ENCODE peak calls at places on chromosomes 11 and 22, in ten cellular contexts. One of them, this sample, is unnamed. For H3K4me1, the result is how much of the 10 kb centered on the place peaks cover.

GRCh38 chr22:36196254-36197064 is 5.2 kb downstream of the APOL4 start:
- DNase-seq in neuronal stem cell: no peak
- DNase-seq in A549: no peak
- DNase-seq in tibial artery: no peak
- DNase-seq in OCI-LY7: no peak
- DNase-seq in GM23248: no peak
- DNase-seq in tibial nerve: no peak
- DNase-seq in heart right ventricle: no peak
- DNase-seq in colonic mucosa: no peak
- DNase-seq in IMR-90: peak
- DNase-seq in this sample: no peak

GRCh38 chr11:27031754-27032153 is 8.9 kb upstream of the BBOX1 start:
- DNase-seq in neuronal stem cell: no peak
- DNase-seq in A549: no peak
- DNase-seq in tibial artery: no peak
- DNase-seq in OCI-LY7: no peak
- DNase-seq in GM23248: no peak
- DNase-seq in tibial nerve: no peak
- DNase-seq in heart right ventricle: no peak
- DNase-seq in colonic mucosa: no peak
- DNase-seq in IMR-90: no peak
- DNase-seq in this sample: no peak

GRCh38 chr11:12284321-12285050 is 92.9 kb upstream of the PARVA start:
- DNase-seq in neuronal stem cell: no peak
- DNase-seq in A549: no peak
- DNase-seq in tibial artery: no peak
- DNase-seq in OCI-LY7: no peak
- DNase-seq in GM23248: peak
- DNase-seq in tibial nerve: no peak
- DNase-seq in heart right ventricle: no peak
- DNase-seq in colonic mucosa: peak
- DNase-seq in IMR-90: peak
- DNase-seq in this sample: no peak

GRCh38 chr11:87322570-87322969 is 284.8 kb downstream of the TMEM135 start:
- DNase-seq in neuronal stem cell: no peak
- DNase-seq in A549: no peak
- DNase-seq in tibial artery: no peak
- DNase-seq in OCI-LY7: no peak
- DNase-seq in GM23248: no peak
- DNase-seq in tibial nerve: no peak
- DNase-seq in heart right ventricle: no peak
- DNase-seq in colonic mucosa: no peak
- DNase-seq in IMR-90: no peak
- DNase-seq in this sample: no peak

GRCh38 chr22:48944756-48945620 is 882.7 kb downstream of the BRD1 start:
- DNase-seq in neuronal stem cell: no peak
- DNase-seq in A549: no peak
- DNase-seq in tibial artery: peak
- DNase-seq in OCI-LY7: no peak
- DNase-seq in GM23248: no peak
- DNase-seq in tibial nerve: no peak
- DNase-seq in heart right ventricle: no peak
- DNase-seq in colonic mucosa: peak
- DNase-seq in IMR-90: no peak
- DNase-seq in this sample: peak

GRCh38 chr22:40312050-40312449 is 34.2 kb upstream of the ADSL start:
- DNase-seq in neuronal stem cell: no peak
- DNase-seq in A549: no peak
- DNase-seq in tibial artery: no peak
- DNase-seq in OCI-LY7: no peak
- DNase-seq in GM23248: no peak
- DNase-seq in tibial nerve: no peak
- DNase-seq in heart right ventricle: no peak
- DNase-seq in colonic mucosa: no peak
- DNase-seq in IMR-90: no peak
- DNase-seq in this sample: no peak

GRCh38 chr22:46376908-46377565 is 41.5 kb downstream of the TRMU start:
- DNase-seq in neuronal stem cell: no peak
- DNase-seq in A549: no peak
- DNase-seq in tibial artery: no peak
- DNase-seq in OCI-LY7: no peak
- DNase-seq in GM23248: no peak
- DNase-seq in tibial nerve: no peak
- DNase-seq in heart right ventricle: peak
- DNase-seq in colonic mucosa: no peak
- DNase-seq in IMR-90: no peak
- DNase-seq in this sample: no peak

GRCh38 chr11:122646549-122647340 is 8.8 kb upstream of the UBASH3B start:
- DNase-seq in neuronal stem cell: no peak
- DNase-seq in A549: no peak
- DNase-seq in tibial artery: no peak
- DNase-seq in OCI-LY7: no peak
- DNase-seq in GM23248: peak
- DNase-seq in tibial nerve: no peak
- DNase-seq in heart right ventricle: no peak
- DNase-seq in colonic mucosa: no peak
- DNase-seq in IMR-90: peak
- DNase-seq in this sample: no peak

GRCh38 chr11:123719452-123719851 is 22.0 kb downstream of the ZNF202 start:
- DNase-seq in neuronal stem cell: no peak
- DNase-seq in A549: no peak
- DNase-seq in tibial artery: no peak
- DNase-seq in OCI-LY7: no peak
- DNase-seq in GM23248: peak
- DNase-seq in tibial nerve: no peak
- DNase-seq in heart right ventricle: no peak
- DNase-seq in colonic mucosa: no peak
- DNase-seq in IMR-90: peak
- DNase-seq in this sample: no peak

GRCh38 chr11:9280655-9281301 is 15.6 kb upstream of the DENND5A start:
- DNase-seq in neuronal stem cell: no peak
- DNase-seq in A549: no peak
- DNase-seq in tibial artery: no peak
- DNase-seq in OCI-LY7: peak
- DNase-seq in GM23248: no peak
- DNase-seq in tibial nerve: no peak
- DNase-seq in heart right ventricle: no peak
- DNase-seq in colonic mucosa: peak
- DNase-seq in IMR-90: peak
- DNase-seq in this sample: no peak

GRCh38 chr22:20437253-20438065 is at the start of gene SCARF2:
- DNase-seq in neuronal stem cell: peak
- DNase-seq in A549: no peak
- DNase-seq in tibial artery: no peak
- DNase-seq in OCI-LY7: no peak
- DNase-seq in GM23248: peak
- DNase-seq in tibial nerve: no peak
- DNase-seq in heart right ventricle: peak
- DNase-seq in colonic mucosa: no peak
- DNase-seq in IMR-90: peak
- DNase-seq in this sample: peak

GRCh38 chr22:20438678-20439492 is 1.3 kb upstream of the SCARF2 start:
- DNase-seq in neuronal stem cell: no peak
- DNase-seq in A549: no peak
- DNase-seq in tibial artery: no peak
- DNase-seq in OCI-LY7: no peak
- DNase-seq in GM23248: peak
- DNase-seq in tibial nerve: no peak
- DNase-seq in heart right ventricle: no peak
- DNase-seq in colonic mucosa: no peak
- DNase-seq in IMR-90: no peak
- DNase-seq in this sample: peak

GRCh38 chr22:20436309-20437252 is 1.0 kb downstream of the SCARF2 start:
- DNase-seq in neuronal stem cell: peak
- DNase-seq in A549: no peak
- DNase-seq in tibial artery: no peak
- DNase-seq in OCI-LY7: no peak
- DNase-seq in GM23248: peak
- DNase-seq in tibial nerve: no peak
- DNase-seq in heart right ventricle: peak
- DNase-seq in colonic mucosa: no peak
- DNase-seq in IMR-90: peak
- DNase-seq in this sample: peak

GRCh38 chr22:20439556-20439927 is 1.9 kb upstream of the SCARF2 start:
- DNase-seq in neuronal stem cell: no peak
- DNase-seq in A549: no peak
- DNase-seq in tibial artery: no peak
- DNase-seq in OCI-LY7: no peak
- DNase-seq in GM23248: no peak
- DNase-seq in tibial nerve: no peak
- DNase-seq in heart right ventricle: no peak
- DNase-seq in colonic mucosa: no peak
- DNase-seq in IMR-90: no peak
- DNase-seq in this sample: no peak

DNA sequence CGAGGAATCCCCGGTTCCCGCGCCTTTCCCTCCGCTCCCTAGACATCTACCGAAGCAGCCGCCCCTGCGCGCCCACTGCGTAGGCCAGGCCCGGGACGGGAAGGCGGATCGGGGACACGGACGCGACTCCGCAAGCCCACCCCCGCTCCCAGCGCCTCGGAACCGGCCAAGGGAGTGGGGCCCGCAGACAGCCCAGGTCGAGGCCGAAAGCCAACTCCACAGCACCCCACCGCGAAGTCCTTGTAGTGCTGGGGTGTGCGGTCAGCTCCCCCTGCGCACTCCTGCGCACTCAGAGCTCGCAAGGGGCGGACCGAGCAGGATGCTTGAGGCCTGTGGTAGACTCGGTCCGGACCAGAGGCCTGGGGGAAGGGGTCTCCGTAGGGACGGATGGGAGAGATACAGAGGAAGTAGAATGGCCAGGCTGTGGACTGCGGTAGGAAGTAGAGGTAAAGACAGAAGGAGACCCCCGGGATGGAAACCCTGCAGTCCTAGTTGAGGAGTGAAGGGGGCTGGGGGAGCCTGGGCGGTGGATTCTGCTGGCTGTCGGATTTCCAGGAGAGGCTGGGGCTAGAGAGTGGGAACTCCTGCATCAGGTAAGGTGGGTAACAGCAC is 547 bp upstream of the SCARF2 start:
- DNase-seq in neuronal stem cell: no peak
- DNase-seq in A549: no peak
- DNase-seq in tibial artery: no peak
- DNase-seq in OCI-LY7: no peak
- DNase-seq in GM23248: peak
- DNase-seq in tibial nerve: no peak
- DNase-seq in heart right ventricle: no peak
- DNase-seq in colonic mucosa: no peak
- DNase-seq in IMR-90: peak
- DNase-seq in this sample: peak
- H3K4me3 ChIP-seq in neuronal stem cell: peak
- H3K4me3 ChIP-seq in A549: no peak
- H3K4me3 ChIP-seq in tibial artery: peak
- H3K4me3 ChIP-seq in OCI-LY7: no peak
- H3K4me3 ChIP-seq in GM23248: peak
- H3K4me3 ChIP-seq in tibial nerve: peak
- H3K4me3 ChIP-seq in heart right ventricle: peak
- H3K4me3 ChIP-seq in colonic mucosa: peak
- H3K4me3 ChIP-seq in IMR-90: peak
- H3K4me3 ChIP-seq in this sample: peak

DNA sequence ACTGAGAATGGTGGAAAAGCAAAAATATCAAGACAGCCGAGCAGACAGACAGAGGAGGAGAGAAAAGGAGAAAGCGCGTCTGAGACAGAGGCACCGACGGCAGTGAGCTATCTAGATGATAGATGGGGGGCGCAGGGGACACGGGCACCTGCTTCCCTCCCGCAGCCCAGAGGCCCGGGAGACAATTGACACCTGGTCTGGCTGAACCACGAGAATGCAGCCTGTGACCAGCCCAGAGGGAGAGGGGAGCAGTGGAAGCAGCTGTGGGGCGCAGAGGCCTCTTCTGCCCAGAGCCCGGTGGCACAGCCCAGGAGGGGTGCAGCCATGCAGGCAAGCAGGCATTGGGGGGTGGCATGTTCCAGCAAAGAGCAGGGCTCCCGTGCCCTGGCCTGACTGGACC is 48.2 kb downstream of the ELFN2 start:
- DNase-seq in neuronal stem cell: no peak
- DNase-seq in A549: no peak
- DNase-seq in tibial artery: no peak
- DNase-seq in OCI-LY7: peak
- DNase-seq in GM23248: no peak
- DNase-seq in tibial nerve: no peak
- DNase-seq in heart right ventricle: no peak
- DNase-seq in colonic mucosa: no peak
- DNase-seq in IMR-90: no peak
- DNase-seq in this sample: no peak
- H3K4me1 ChIP-seq in neuronal stem cell: under half
- H3K4me1 ChIP-seq in A549: under half
- H3K4me1 ChIP-seq in tibial artery: under half
- H3K4me1 ChIP-seq in OCI-LY7: half or more
- H3K4me1 ChIP-seq in GM23248: under half
- H3K4me1 ChIP-seq in tibial nerve: under half
- H3K4me1 ChIP-seq in heart right ventricle: under half
- H3K4me1 ChIP-seq in colonic mucosa: under half
- H3K4me1 ChIP-seq in IMR-90: under half
- H3K4me1 ChIP-seq in this sample: under half

DNA sequence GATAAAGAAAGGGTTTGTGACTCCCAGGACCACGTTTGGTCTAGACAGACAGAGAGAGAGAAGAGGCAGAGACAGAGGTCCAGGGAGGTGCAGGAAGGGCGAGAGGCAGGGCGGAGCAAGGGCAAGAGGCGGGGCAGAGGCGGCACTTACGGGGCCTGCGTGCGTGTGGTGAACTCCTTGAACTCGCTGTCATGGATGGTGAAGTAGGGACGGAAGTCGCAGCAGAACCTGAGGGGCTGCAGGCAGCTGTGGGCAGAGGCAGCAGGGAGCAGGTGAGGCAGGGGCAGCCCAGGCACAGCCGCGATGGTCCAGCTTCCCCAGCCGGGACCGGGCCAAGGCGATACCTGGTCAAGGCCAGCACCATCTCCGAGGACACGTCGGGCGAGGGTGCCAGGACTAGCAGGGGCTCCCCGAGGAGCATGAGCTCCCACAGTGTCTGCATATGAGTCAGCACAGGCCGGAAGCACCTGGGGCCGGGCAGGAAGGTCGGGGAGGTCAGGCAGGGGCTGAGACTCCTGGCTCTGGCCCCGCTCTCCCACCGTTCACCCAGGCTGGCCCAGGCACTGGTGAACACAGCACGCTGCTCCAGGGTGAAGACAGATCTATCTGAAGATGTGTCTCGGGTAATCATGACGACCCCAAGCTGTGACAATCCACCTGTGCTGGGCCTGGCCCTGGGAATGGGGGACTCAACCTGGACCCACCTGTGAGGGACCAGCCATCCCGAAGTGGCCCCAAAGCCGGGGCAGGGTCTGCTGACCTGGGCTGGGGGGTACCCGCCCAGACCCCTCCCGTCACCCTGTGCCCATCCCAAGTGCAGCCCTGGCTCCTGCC is 7.2 kb upstream of the PLXNB2 start:
- DNase-seq in neuronal stem cell: no peak
- DNase-seq in A549: no peak
- DNase-seq in tibial artery: no peak
- DNase-seq in OCI-LY7: peak
- DNase-seq in GM23248: no peak
- DNase-seq in tibial nerve: no peak
- DNase-seq in heart right ventricle: peak
- DNase-seq in colonic mucosa: peak
- DNase-seq in IMR-90: no peak
- DNase-seq in this sample: peak
- H3K4me3 ChIP-seq in neuronal stem cell: no peak
- H3K4me3 ChIP-seq in A549: no peak
- H3K4me3 ChIP-seq in tibial artery: no peak
- H3K4me3 ChIP-seq in OCI-LY7: peak
- H3K4me3 ChIP-seq in GM23248: no peak
- H3K4me3 ChIP-seq in tibial nerve: no peak
- H3K4me3 ChIP-seq in heart right ventricle: no peak
- H3K4me3 ChIP-seq in colonic mucosa: peak
- H3K4me3 ChIP-seq in IMR-90: no peak
- H3K4me3 ChIP-seq in this sample: no peak

GRCh38 chr22:31291716-31292644 is at the start of gene PIK3IP1:
- DNase-seq in neuronal stem cell: peak
- DNase-seq in A549: peak
- DNase-seq in tibial artery: peak
- DNase-seq in OCI-LY7: peak
- DNase-seq in GM23248: peak
- DNase-seq in tibial nerve: peak
- DNase-seq in heart right ventricle: peak
- DNase-seq in colonic mucosa: peak
- DNase-seq in IMR-90: peak
- DNase-seq in this sample: peak
- H3K4me1 ChIP-seq in neuronal stem cell: under half
- H3K4me1 ChIP-seq in A549: under half
- H3K4me1 ChIP-seq in tibial artery: under half
- H3K4me1 ChIP-seq in OCI-LY7: half or more
- H3K4me1 ChIP-seq in GM23248: under half
- H3K4me1 ChIP-seq in tibial nerve: half or more
- H3K4me1 ChIP-seq in heart right ventricle: under half
- H3K4me1 ChIP-seq in colonic mucosa: under half
- H3K4me1 ChIP-seq in IMR-90: under half
- H3K4me1 ChIP-seq in this sample: under half